ENCODE peak calls at places on chromosomes 13 and 19, in seven cellular contexts. Z is cardiac fibroblast, P is SJSA1, R is HT1080, Q is upper lobe of right lung, V is coronary artery, L is H54. I is an unnamed sample.

GRCh38 chr13:98299954-98300350 is 122.9 kb upstream of the RNF113B start:
- DNase-seq in Z (peak; percentile 49), P (peak; percentile 28), R (no peak), Q (no peak), V (no peak), L (no peak), I (no peak)

GRCh38 chr13:34869737-34870136 is 72.3 kb upstream of the NBEA start:
- DNase-seq in Z (no peak), P (no peak), R (no peak), Q (no peak), V (no peak), L (no peak), I (no peak)

GRCh38 chr13:24168980-24169379 is 8.5 kb downstream of the SPATA13 start:
- DNase-seq in Z (no peak), P (no peak), R (no peak), Q (no peak), V (no peak), L (no peak), I (no peak)

GRCh38 chr13:23656637-23657036 is 86.4 kb downstream of the TNFRSF19 start:
- DNase-seq in Z (peak; percentile 82), P (no peak), R (no peak), Q (no peak), V (no peak), L (no peak), I (no peak)

GRCh38 chr13:97212540-97213146 is 9.5 kb upstream of the MBNL2 start:
- DNase-seq in Z (peak; percentile 65), P (peak; percentile 40), R (peak; percentile 61), Q (no peak), V (no peak), L (peak; percentile 20), I (no peak)

GRCh38 chr19:46859637-46860124 is 1.1 kb upstream of the ARHGAP35 start:
- DNase-seq in Z (peak; percentile 91), P (no peak), R (no peak), Q (peak; percentile 77), V (no peak), L (no peak), I (peak; percentile 86)

GRCh38 chr13:38941353-38941945 is 49.2 kb downstream of the STOML3 start:
- DNase-seq in Z (peak; percentile 27), P (no peak), R (no peak), Q (no peak), V (no peak), L (no peak), I (no peak)

GRCh38 chr13:95552539-95553270 is at the start of gene CLDN10:
- DNase-seq in Z (no peak), P (no peak), R (no peak), Q (no peak), V (no peak), L (no peak), I (no peak)